ENCODE peak calls at places on chromosomes 7 and 10, in four cellular contexts. L is islet precursor cell, M is HEK293T, N is fibroblast of mammary gland. X is an unnamed sample.

GRCh38 chr7:79293655-79294142 is 159.8 kb downstream of the MAGI2 start:
- DNase-seq in L (no peak), M (no peak), N (peak; percentile 70), X (no peak)

GRCh38 chr7:143408686-143409551 is at the start of gene EPHA1:
- DNase-seq in L (peak; percentile 96), M (peak; percentile 50), N (no peak), X (no peak)

GRCh38 chr7:16084370-16084769 is 337.0 kb downstream of the CRPPA start:
- DNase-seq in L (no peak), M (no peak), N (peak; percentile 34), X (no peak)

GRCh38 chr7:44162179-44162578 is 21.0 kb upstream of the MYL7 start:
- DNase-seq in L (peak; percentile 38), M (no peak), N (peak; percentile 2), X (no peak)

GRCh38 chr7:151008143-151008510 is 16.2 kb downstream of the ATG9B start:
- DNase-seq in L (peak; percentile 54), M (no peak), N (peak; percentile 23), X (peak; percentile 84)

GRCh38 chr7:1537631-1538412 is 7.3 kb downstream of the MAFK start:
- DNase-seq in L (peak; percentile 66), M (peak; percentile 46), N (peak; percentile 94), X (no peak)

GRCh38 chr10:83522881-83523386 is 616.4 kb upstream of the GHITM start:
- DNase-seq in L (peak; percentile 62), M (no peak), N (no peak), X (no peak)

GRCh38 chr7:45217358-45217757 is 59.8 kb downstream of the RAMP3 start:
- DNase-seq in L (peak; percentile 88), M (peak; percentile 48), N (peak; percentile 7), X (no peak)

GRCh38 chr10:127148066-127148932 is 48.1 kb downstream of the INSYN2A start:
- DNase-seq in L (no peak), M (no peak), N (peak; percentile 93), X (no peak)

GRCh38 chr7:128963327-128963757 is 25.6 kb downstream of the IRF5 start:
- DNase-seq in L (no peak), M (no peak), N (peak; percentile 17), X (no peak)

GRCh38 chr10:12844796-12845524 is 156.6 kb downstream of the CCDC3 start:
- DNase-seq in L (peak; percentile 79), M (no peak), N (peak; percentile 74), X (no peak)

GRCh38 chr7:137933270-137934017 is 68.4 kb downstream of the CREB3L2 start:
- DNase-seq in L (peak; percentile 66), M (no peak), N (peak; percentile 94), X (no peak)

GRCh38 chr10:131243076-131243475 is 68.4 kb downstream of the TCERG1L start:
- DNase-seq in L (no peak), M (no peak), N (no peak), X (no peak)

GRCh38 chr10:15809450-15809849 is 50.9 kb downstream of the MINDY3 start:
- DNase-seq in L (no peak), M (no peak), N (no peak), X (no peak)

GRCh38 chr10:114174462-114175190 is 623 bp upstream of the CCDC186 start:
- DNase-seq in L (no peak), M (no peak), N (peak; percentile 79), X (no peak)

GRCh38 chr7:44103566-44103940 is 592 bp upstream of the AEBP1 start:
- DNase-seq in L (no peak), M (no peak), N (no peak), X (no peak)